ENCODE peak calls at places on chromosome 4, in five cellular contexts. One of them, this sample, is unnamed.

GRCh38 chr4:1532549-1533395 is 126.5 kb upstream of the NKX1-1 start:
- DNase-seq in foreskin keratinocyte: no peak
- DNase-seq in cardiac muscle cell: no peak
- DNase-seq in fibroblast of lung: no peak
- DNase-seq in MM.1S: no peak
- DNase-seq in this sample: no peak

GRCh38 chr4:140875751-140876389 is 119.7 kb upstream of the TBC1D9 start:
- DNase-seq in MM.1S: no peak
- DNase-seq in foreskin keratinocyte: no peak
- DNase-seq in cardiac muscle cell: no peak
- DNase-seq in fibroblast of lung: no peak
- DNase-seq in this sample: no peak

GRCh38 chr4:1807258-1807777 is 14.2 kb downstream of the FGFR3 start:
- DNase-seq in fibroblast of lung: no peak
- DNase-seq in foreskin keratinocyte: no peak
- DNase-seq in MM.1S: no peak
- DNase-seq in cardiac muscle cell: no peak
- DNase-seq in this sample: no peak

GRCh38 chr4:60019180-60019579 is 1180.9 kb upstream of the ADGRL3 start:
- DNase-seq in foreskin keratinocyte: no peak
- DNase-seq in MM.1S: no peak
- DNase-seq in cardiac muscle cell: no peak
- DNase-seq in fibroblast of lung: no peak
- DNase-seq in this sample: no peak

GRCh38 chr4:151347891-151348290 is 22.5 kb upstream of the SH3D19 start:
- DNase-seq in MM.1S: no peak
- DNase-seq in fibroblast of lung: no peak
- DNase-seq in cardiac muscle cell: no peak
- DNase-seq in foreskin keratinocyte: no peak
- DNase-seq in this sample: no peak

GRCh38 chr4:127732623-127733199 is 2.5 kb downstream of the SLC25A31 start:
- DNase-seq in fibroblast of lung: peak; percentile 73
- DNase-seq in cardiac muscle cell: peak; percentile 52
- DNase-seq in MM.1S: peak; percentile 42
- DNase-seq in foreskin keratinocyte: no peak
- DNase-seq in this sample: peak; percentile 56

GRCh38 chr4:68953056-68953455 is 1.5 kb upstream of the UGT2A3 start:
- DNase-seq in fibroblast of lung: no peak
- DNase-seq in cardiac muscle cell: no peak
- DNase-seq in MM.1S: no peak
- DNase-seq in foreskin keratinocyte: no peak
- DNase-seq in this sample: no peak

GRCh38 chr4:182604161-182604591 is 313.0 kb downstream of the DCTD start:
- DNase-seq in fibroblast of lung: peak; percentile 57
- DNase-seq in cardiac muscle cell: no peak
- DNase-seq in MM.1S: no peak
- DNase-seq in foreskin keratinocyte: no peak
- DNase-seq in this sample: no peak

GRCh38 chr4:30714408-30715031 is 5.6 kb upstream of the PCDH7 start:
- DNase-seq in cardiac muscle cell: peak; percentile 77
- DNase-seq in fibroblast of lung: peak; percentile 74
- DNase-seq in foreskin keratinocyte: no peak
- DNase-seq in MM.1S: peak; percentile 42
- DNase-seq in this sample: peak; percentile 58

GRCh38 chr4:11847161-11847560 is 418.5 kb upstream of the HS3ST1 start:
- DNase-seq in cardiac muscle cell: no peak
- DNase-seq in foreskin keratinocyte: no peak
- DNase-seq in fibroblast of lung: peak; percentile 23
- DNase-seq in MM.1S: no peak
- DNase-seq in this sample: no peak

GRCh38 chr4:2617955-2618354 is 81.5 kb downstream of the FAM193A start:
- DNase-seq in cardiac muscle cell: no peak
- DNase-seq in MM.1S: no peak
- DNase-seq in fibroblast of lung: no peak
- DNase-seq in foreskin keratinocyte: no peak
- DNase-seq in this sample: no peak

GRCh38 chr4:177921715-177922114 is 479.5 kb upstream of the AGA start:
- DNase-seq in fibroblast of lung: no peak
- DNase-seq in foreskin keratinocyte: no peak
- DNase-seq in MM.1S: no peak
- DNase-seq in cardiac muscle cell: no peak
- DNase-seq in this sample: no peak

GRCh38 chr4:168501407-168501806 is 4.6 kb downstream of the PALLD start:
- DNase-seq in MM.1S: no peak
- DNase-seq in cardiac muscle cell: no peak
- DNase-seq in fibroblast of lung: no peak
- DNase-seq in foreskin keratinocyte: no peak
- DNase-seq in this sample: no peak

GRCh38 chr4:151192556-151193235 is 84.3 kb upstream of the PRSS48 start:
- DNase-seq in cardiac muscle cell: no peak
- DNase-seq in foreskin keratinocyte: no peak
- DNase-seq in fibroblast of lung: no peak
- DNase-seq in MM.1S: no peak
- DNase-seq in this sample: no peak

GRCh38 chr4:168919706-168920324 is 90.2 kb downstream of the CBR4 start:
- DNase-seq in foreskin keratinocyte: no peak
- DNase-seq in MM.1S: no peak
- DNase-seq in cardiac muscle cell: peak; percentile 13
- DNase-seq in fibroblast of lung: no peak
- DNase-seq in this sample: no peak

GRCh38 chr4:40446785-40447184 is 111.7 kb downstream of the CHRNA9 start:
- DNase-seq in cardiac muscle cell: no peak
- DNase-seq in fibroblast of lung: no peak
- DNase-seq in MM.1S: no peak
- DNase-seq in foreskin keratinocyte: peak; percentile 97
- DNase-seq in this sample: peak; percentile 33

GRCh38 chr4:145179201-145179860 is 1.1 kb downstream of the OTUD4 start:
- DNase-seq in cardiac muscle cell: peak; percentile 49
- DNase-seq in fibroblast of lung: peak; percentile 53
- DNase-seq in MM.1S: peak; percentile 88
- DNase-seq in foreskin keratinocyte: no peak
- DNase-seq in this sample: peak; percentile 50

GRCh38 chr4:38753021-38753806 is 29.6 kb downstream of the TLR10 start:
- DNase-seq in cardiac muscle cell: peak; percentile 96
- DNase-seq in MM.1S: no peak
- DNase-seq in foreskin keratinocyte: peak; percentile 66
- DNase-seq in fibroblast of lung: peak; percentile 99
- DNase-seq in this sample: peak; percentile 73

GRCh38 chr4:24328711-24329110 is 255.6 kb downstream of the DHX15 start:
- DNase-seq in cardiac muscle cell: no peak
- DNase-seq in fibroblast of lung: no peak
- DNase-seq in foreskin keratinocyte: no peak
- DNase-seq in MM.1S: no peak
- DNase-seq in this sample: no peak

GRCh38 chr4:163681208-163681821 is 186.8 kb downstream of the TMA16 start:
- DNase-seq in MM.1S: peak; percentile 66
- DNase-seq in foreskin keratinocyte: no peak
- DNase-seq in fibroblast of lung: peak; percentile 57
- DNase-seq in cardiac muscle cell: peak; percentile 80
- DNase-seq in this sample: no peak

GRCh38 chr4:152936446-152937279 is 540 bp downstream of the FHDC1 start:
- DNase-seq in cardiac muscle cell: peak; percentile 39
- DNase-seq in MM.1S: peak; percentile 12
- DNase-seq in fibroblast of lung: no peak
- DNase-seq in foreskin keratinocyte: peak; percentile 19
- DNase-seq in this sample: peak; percentile 44

GRCh38 chr4:152937535-152938236 is 1.6 kb downstream of the FHDC1 start:
- DNase-seq in cardiac muscle cell: peak; percentile 37
- DNase-seq in MM.1S: peak; percentile 32
- DNase-seq in foreskin keratinocyte: peak; percentile 26
- DNase-seq in fibroblast of lung: peak; percentile 33
- DNase-seq in this sample: peak; percentile 36

GRCh38 chr4:152939655-152940054 is 3.5 kb downstream of the FHDC1 start:
- DNase-seq in foreskin keratinocyte: no peak
- DNase-seq in fibroblast of lung: no peak
- DNase-seq in cardiac muscle cell: no peak
- DNase-seq in MM.1S: no peak
- DNase-seq in this sample: no peak

GRCh38 chr4:152937280-152937534 is 1.1 kb downstream of the FHDC1 start:
- DNase-seq in foreskin keratinocyte: no peak
- DNase-seq in cardiac muscle cell: no peak
- DNase-seq in fibroblast of lung: no peak
- DNase-seq in MM.1S: no peak
- DNase-seq in this sample: no peak

DNA sequence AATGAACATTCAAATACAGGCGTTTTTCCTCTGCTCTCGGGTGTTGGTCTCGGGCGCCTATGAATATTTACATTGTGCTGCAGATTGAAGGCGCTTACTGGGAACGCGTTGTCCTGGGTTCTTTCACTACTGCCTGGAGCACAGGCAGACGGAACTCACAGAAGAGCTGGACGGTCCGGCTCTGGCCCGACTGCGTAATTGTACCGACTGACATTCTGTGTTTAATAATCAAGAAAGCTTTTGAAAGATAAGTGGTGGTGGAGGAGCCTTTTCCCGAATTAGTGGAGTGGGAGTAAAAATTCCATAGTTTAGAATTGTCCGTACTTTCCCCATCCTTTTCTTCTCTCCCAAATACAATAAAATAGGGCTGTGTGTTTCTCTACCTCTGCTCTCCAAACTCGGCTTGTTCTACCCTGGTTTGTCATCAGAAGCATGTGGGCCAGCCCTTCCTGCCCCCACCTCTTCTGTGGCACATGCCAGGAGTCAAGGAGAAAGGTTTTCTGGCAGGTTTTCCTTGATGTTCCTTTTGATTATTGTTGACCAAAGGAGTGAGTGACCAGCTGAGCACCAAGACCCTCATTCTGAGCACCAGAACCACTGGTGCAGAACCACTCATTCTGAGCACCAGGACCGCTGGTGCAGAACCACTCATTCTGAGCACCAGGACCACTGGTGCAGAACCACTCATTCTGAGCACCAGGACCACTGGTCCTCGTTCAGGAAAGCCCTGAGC is 2.3 kb downstream of the FHDC1 start:
- DNase-seq in fibroblast of lung: no peak
- DNase-seq in foreskin keratinocyte: no peak
- DNase-seq in cardiac muscle cell: no peak
- DNase-seq in MM.1S: no peak
- DNase-seq in this sample: no peak
- H3K27ac ChIP-seq in fibroblast of lung: no peak overlapping the region
- H3K27ac ChIP-seq in foreskin keratinocyte: no peak overlapping the region
- H3K27ac ChIP-seq in cardiac muscle cell: no peak overlapping the region
- H3K27ac ChIP-seq in MM.1S: no peak overlapping the region
- H3K27ac ChIP-seq in this sample: no peak overlapping the region

GRCh38 chr4:88706574-88706973 is 8.9 kb upstream of the NAP1L5 start:
- DNase-seq in cardiac muscle cell: peak; percentile 74
- DNase-seq in MM.1S: no peak
- DNase-seq in foreskin keratinocyte: no peak
- DNase-seq in fibroblast of lung: peak; percentile 82
- DNase-seq in this sample: no peak
- TF ChIP-seq CTCF in cardiac muscle cell: peak; percentile 69
- TF ChIP-seq CTCF in MM.1S: peak; percentile 9
- TF ChIP-seq CTCF in foreskin keratinocyte: peak; percentile 53
- TF ChIP-seq CTCF in fibroblast of lung: peak; percentile 70
- TF ChIP-seq CTCF in this sample: no peak

GRCh38 chr4:6262847-6263487 is 6.7 kb upstream of the WFS1 start:
- DNase-seq in fibroblast of lung: no peak
- DNase-seq in cardiac muscle cell: no peak
- DNase-seq in MM.1S: no peak
- DNase-seq in foreskin keratinocyte: no peak
- DNase-seq in this sample: no peak

GRCh38 chr4:6263541-6264540 is 5.8 kb upstream of the WFS1 start:
- DNase-seq in fibroblast of lung: peak; percentile 68
- DNase-seq in foreskin keratinocyte: no peak
- DNase-seq in cardiac muscle cell: peak; percentile 70
- DNase-seq in MM.1S: peak; percentile 68
- DNase-seq in this sample: no peak

GRCh38 chr4:6267573-6267972 is 2.1 kb upstream of the WFS1 start:
- DNase-seq in foreskin keratinocyte: no peak
- DNase-seq in MM.1S: no peak
- DNase-seq in cardiac muscle cell: no peak
- DNase-seq in fibroblast of lung: no peak
- DNase-seq in this sample: no peak

GRCh38 chr4:6268650-6269399 is 825 bp upstream of the WFS1 start:
- DNase-seq in cardiac muscle cell: no peak
- DNase-seq in MM.1S: no peak
- DNase-seq in fibroblast of lung: no peak
- DNase-seq in foreskin keratinocyte: no peak
- DNase-seq in this sample: no peak

DNA sequence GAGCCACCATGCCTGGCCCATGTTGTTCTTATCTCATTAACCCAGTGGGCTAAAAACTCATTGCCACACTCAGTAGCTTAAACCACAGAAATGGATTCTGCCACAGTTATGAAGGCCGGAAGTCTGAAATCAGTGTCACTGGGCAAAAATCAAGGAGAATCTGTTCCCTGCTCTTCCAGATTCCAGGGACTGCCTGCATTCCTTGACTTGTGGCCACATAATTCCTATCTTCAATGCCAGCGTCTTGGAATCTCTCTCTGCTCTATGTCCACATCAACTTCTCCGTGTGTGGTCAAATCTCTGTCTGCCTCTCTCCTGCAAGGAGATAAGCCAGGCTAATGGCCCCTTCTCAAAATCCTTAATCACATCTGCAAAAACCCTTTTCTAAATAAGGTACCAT is 4.1 kb upstream of the WFS1 start:
- DNase-seq in MM.1S: no peak
- DNase-seq in fibroblast of lung: no peak
- DNase-seq in cardiac muscle cell: no peak
- DNase-seq in foreskin keratinocyte: no peak
- DNase-seq in this sample: no peak
- H3K27ac ChIP-seq in MM.1S: no peak overlapping the region
- H3K27ac ChIP-seq in fibroblast of lung: no peak overlapping the region
- H3K27ac ChIP-seq in cardiac muscle cell: no peak overlapping the region
- H3K27ac ChIP-seq in foreskin keratinocyte: no peak overlapping the region
- H3K27ac ChIP-seq in this sample: no peak overlapping the region

GRCh38 chr4:142845293-142846070 is 619 bp downstream of the INPP4B start:
- DNase-seq in foreskin keratinocyte: no peak
- DNase-seq in MM.1S: no peak
- DNase-seq in cardiac muscle cell: peak; percentile 54
- DNase-seq in fibroblast of lung: no peak
- DNase-seq in this sample: no peak

GRCh38 chr4:142846729-142847606 is 867 bp upstream of the INPP4B start:
- DNase-seq in MM.1S: peak; percentile 75
- DNase-seq in fibroblast of lung: peak; percentile 18
- DNase-seq in cardiac muscle cell: peak; percentile 62
- DNase-seq in foreskin keratinocyte: peak; percentile 33
- DNase-seq in this sample: peak; percentile 57

GRCh38 chr4:142846105-142846728 is at the start of gene INPP4B:
- DNase-seq in cardiac muscle cell: peak; percentile 83
- DNase-seq in MM.1S: peak; percentile 71
- DNase-seq in foreskin keratinocyte: no peak
- DNase-seq in fibroblast of lung: peak; percentile 60
- DNase-seq in this sample: peak; percentile 34

GRCh38 chr4:142844782-142845181 is 1.3 kb downstream of the INPP4B start:
- DNase-seq in fibroblast of lung: no peak
- DNase-seq in foreskin keratinocyte: no peak
- DNase-seq in MM.1S: no peak
- DNase-seq in cardiac muscle cell: no peak
- DNase-seq in this sample: no peak

DNA sequence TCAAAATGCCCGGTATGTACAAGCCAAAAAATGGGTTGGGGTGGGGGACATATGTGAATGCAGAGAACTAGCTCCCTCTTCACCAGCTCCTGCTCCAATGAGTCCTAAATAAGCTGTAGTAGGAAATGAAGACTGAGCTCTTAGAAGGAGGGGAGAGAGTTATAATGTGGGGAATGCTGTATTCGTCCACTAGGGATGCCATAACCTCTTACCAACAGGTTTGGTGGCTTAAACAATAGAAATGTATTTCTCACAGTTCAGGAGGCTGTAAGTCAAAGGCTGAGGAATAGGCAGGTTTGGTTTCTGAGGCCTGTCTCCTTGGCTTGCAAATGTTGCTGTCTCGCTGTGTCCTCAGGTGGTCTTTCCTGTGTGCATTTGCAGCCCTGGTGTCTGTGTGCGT is 4.4 kb upstream of the INPP4B start:
- DNase-seq in foreskin keratinocyte: no peak
- DNase-seq in MM.1S: no peak
- DNase-seq in cardiac muscle cell: peak; percentile 12
- DNase-seq in fibroblast of lung: no peak
- DNase-seq in this sample: no peak
- TF ChIP-seq CTCF in foreskin keratinocyte: peak; percentile 55
- TF ChIP-seq CTCF in MM.1S: peak; percentile 26
- TF ChIP-seq CTCF in cardiac muscle cell: peak; percentile 41
- TF ChIP-seq CTCF in fibroblast of lung: peak; percentile 41
- TF ChIP-seq CTCF in this sample: peak; percentile 13